ENCODE peak calls at places on chromosomes 2 and 18, in four cellular contexts. One of them, this sample, is unnamed.

GRCh38 chr2:204892506-204893255 is 347.4 kb downstream of the PARD3B start:
- DNase-seq in K562: no peak
- DNase-seq in HCT116: no peak
- DNase-seq in H1: no peak
- DNase-seq in this sample: no peak

GRCh38 chr2:162022290-162022945 is 51.6 kb downstream of the DPP4 start:
- DNase-seq in K562: no peak
- DNase-seq in HCT116: no peak
- DNase-seq in H1: no peak
- DNase-seq in this sample: peak; percentile 15

GRCh38 chr18:78607784-78608183 is 371.8 kb upstream of the SALL3 start:
- DNase-seq in K562: no peak
- DNase-seq in HCT116: no peak
- DNase-seq in H1: no peak
- DNase-seq in this sample: no peak

GRCh38 chr18:79951545-79952456 is at the start of gene SLC66A2:
- DNase-seq in K562: peak; percentile 89
- DNase-seq in HCT116: peak; percentile 50
- DNase-seq in H1: no peak
- DNase-seq in this sample: peak; percentile 57

GRCh38 chr2:28436525-28437051 is 43.9 kb downstream of the FOSL2 start:
- DNase-seq in K562: no peak
- DNase-seq in HCT116: no peak
- DNase-seq in H1: no peak
- DNase-seq in this sample: no peak

GRCh38 chr18:50334546-50335152 is 40.2 kb upstream of the SKA1 start:
- DNase-seq in K562: no peak
- DNase-seq in HCT116: no peak
- DNase-seq in H1: no peak
- DNase-seq in this sample: no peak

GRCh38 chr2:19747310-19748072 is 154.3 kb downstream of the TTC32 start:
- DNase-seq in K562: no peak
- DNase-seq in HCT116: no peak
- DNase-seq in H1: no peak
- DNase-seq in this sample: no peak

GRCh38 chr2:59282374-59283057 is 1041.4 kb upstream of the FANCL start:
- DNase-seq in K562: no peak
- DNase-seq in HCT116: no peak
- DNase-seq in H1: no peak
- DNase-seq in this sample: no peak

GRCh38 chr18:48668466-48669179 is 129.8 kb downstream of the CTIF start:
- DNase-seq in K562: no peak
- DNase-seq in HCT116: no peak
- DNase-seq in H1: no peak
- DNase-seq in this sample: no peak

GRCh38 chr2:214557884-214558283 is 147.0 kb downstream of the VWC2L start:
- DNase-seq in K562: no peak
- DNase-seq in HCT116: no peak
- DNase-seq in H1: no peak
- DNase-seq in this sample: no peak

GRCh38 chr18:51385270-51385669 is 187.8 kb upstream of the MEX3C start:
- DNase-seq in K562: no peak
- DNase-seq in HCT116: no peak
- DNase-seq in H1: no peak
- DNase-seq in this sample: no peak

GRCh38 chr2:179588486-179589145 is 272.8 kb downstream of the ZNF385B start:
- DNase-seq in K562: no peak
- DNase-seq in HCT116: no peak
- DNase-seq in H1: no peak
- DNase-seq in this sample: no peak

GRCh38 chr2:106095478-106096392 is 98.4 kb downstream of the UXS1 start:
- DNase-seq in K562: no peak
- DNase-seq in HCT116: no peak
- DNase-seq in H1: no peak
- DNase-seq in this sample: no peak

GRCh38 chr18:31648966-31649429 is 35.4 kb downstream of the B4GALT6 start:
- DNase-seq in K562: no peak
- DNase-seq in HCT116: peak; percentile 78
- DNase-seq in H1: no peak
- DNase-seq in this sample: peak; percentile 13

GRCh38 chr2:236047886-236048540 is 120.2 kb downstream of the GBX2 start:
- DNase-seq in K562: no peak
- DNase-seq in HCT116: no peak
- DNase-seq in H1: no peak
- DNase-seq in this sample: peak; percentile 47

GRCh38 chr18:27235218-27235870 is 50.2 kb upstream of the CHST9 start:
- DNase-seq in K562: no peak
- DNase-seq in HCT116: no peak
- DNase-seq in H1: no peak
- DNase-seq in this sample: no peak

GRCh38 chr2:150681120-150681796 is 193.8 kb upstream of the RND3 start:
- DNase-seq in K562: no peak
- DNase-seq in HCT116: no peak
- DNase-seq in H1: no peak
- DNase-seq in this sample: no peak

GRCh38 chr2:216606551-216607527 is 26.4 kb upstream of the IGFBP2 start:
- DNase-seq in K562: no peak
- DNase-seq in HCT116: no peak
- DNase-seq in H1: no peak
- DNase-seq in this sample: no peak

GRCh38 chr2:43186679-43187374 is 39.6 kb downstream of the ZFP36L2 start:
- DNase-seq in K562: no peak
- DNase-seq in HCT116: no peak
- DNase-seq in H1: no peak
- DNase-seq in this sample: peak; percentile 78

GRCh38 chr2:207676827-207677354 is 34.5 kb upstream of the CCNYL1 start:
- DNase-seq in K562: peak; percentile 30
- DNase-seq in HCT116: no peak
- DNase-seq in H1: no peak
- DNase-seq in this sample: peak; percentile 26

GRCh38 chr2:80499095-80499494 is 194.5 kb upstream of the LRRTM1 start:
- DNase-seq in K562: peak; percentile 9
- DNase-seq in HCT116: peak; percentile 6
- DNase-seq in H1: no peak
- DNase-seq in this sample: peak; percentile 18

GRCh38 chr2:25279091-25279651 is 62.6 kb downstream of the DNMT3A start:
- DNase-seq in K562: no peak
- DNase-seq in HCT116: no peak
- DNase-seq in H1: no peak
- DNase-seq in this sample: no peak

GRCh38 chr2:65877331-65877791 is 445.0 kb upstream of the SPRED2 start:
- DNase-seq in K562: no peak
- DNase-seq in HCT116: no peak
- DNase-seq in H1: no peak
- DNase-seq in this sample: no peak

GRCh38 chr2:177029501-177029900 is 183.1 kb upstream of the HNRNPA3 start:
- DNase-seq in K562: no peak
- DNase-seq in HCT116: peak; percentile 32
- DNase-seq in H1: no peak
- DNase-seq in this sample: no peak

GRCh38 chr2:224956706-224957105 is 85.6 kb downstream of the DOCK10 start:
- DNase-seq in K562: no peak
- DNase-seq in HCT116: no peak
- DNase-seq in H1: no peak
- DNase-seq in this sample: no peak
- TF ChIP-seq CEBPB in K562: no peak
- TF ChIP-seq CEBPB in HCT116: no peak
- TF ChIP-seq CEBPB in H1: no peak
- TF ChIP-seq CEBPB in this sample: no peak

DNA sequence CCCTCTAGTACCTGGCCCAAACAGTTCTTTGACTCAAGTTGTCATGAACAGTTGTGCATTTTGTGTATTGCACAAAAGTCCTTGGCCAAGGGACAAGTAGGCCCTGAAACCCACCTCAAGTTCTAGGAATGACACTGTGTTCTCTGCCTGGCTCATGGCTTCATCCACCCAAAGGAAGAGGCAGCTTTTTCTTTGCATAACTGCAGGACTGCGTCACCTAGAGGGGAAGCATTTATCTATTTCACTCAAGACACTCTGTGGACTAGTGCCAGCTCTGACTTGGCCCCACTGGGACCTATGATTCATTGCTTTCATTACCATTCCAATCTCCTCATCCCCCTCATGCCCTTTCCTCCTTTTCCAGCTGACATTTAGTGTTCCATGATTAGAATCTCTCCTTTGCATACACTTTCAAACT is 119.3 kb upstream of the SIX2 start:
- DNase-seq in K562: no peak
- DNase-seq in HCT116: no peak
- DNase-seq in H1: no peak
- DNase-seq in this sample: no peak
- TF ChIP-seq FOSL1 in K562: no peak
- TF ChIP-seq FOSL1 in HCT116: no peak
- TF ChIP-seq FOSL1 in H1: no peak
- TF ChIP-seq FOSL1 in this sample: no peak

GRCh38 chr18:69916412-69916811 is 31.3 kb downstream of the CD226 start:
- DNase-seq in K562: no peak
- DNase-seq in HCT116: no peak
- DNase-seq in H1: no peak
- DNase-seq in this sample: no peak
- TF ChIP-seq CEBPB in K562: no peak
- TF ChIP-seq CEBPB in HCT116: no peak
- TF ChIP-seq CEBPB in H1: no peak
- TF ChIP-seq CEBPB in this sample: no peak

DNA sequence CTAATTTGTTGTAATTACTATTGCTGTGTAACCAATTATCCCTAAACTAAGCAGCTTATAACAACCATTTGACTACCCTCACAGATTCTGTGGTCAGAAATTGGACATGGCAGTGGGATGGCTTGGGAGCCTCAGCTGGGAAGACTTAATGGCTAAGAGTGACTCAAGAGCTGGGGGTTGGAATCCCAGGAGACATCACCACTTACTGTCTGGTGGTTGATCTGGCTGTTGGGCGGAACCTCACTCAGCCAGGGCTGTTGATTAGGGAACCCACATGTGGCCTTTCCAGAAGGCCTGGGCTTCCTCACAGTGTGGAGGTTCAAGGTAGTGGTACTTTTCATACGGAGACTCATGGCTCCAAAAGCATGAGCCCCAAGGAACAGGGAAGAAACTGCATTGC is 49.8 kb downstream of the E2F6 start:
- DNase-seq in K562: no peak
- DNase-seq in HCT116: no peak
- DNase-seq in H1: no peak
- DNase-seq in this sample: no peak
- TF ChIP-seq FOSL1 in K562: no peak
- TF ChIP-seq FOSL1 in HCT116: no peak
- TF ChIP-seq FOSL1 in H1: no peak
- TF ChIP-seq FOSL1 in this sample: no peak

GRCh38 chr2:60818272-60818671 is 62.2 kb downstream of the PAPOLG start:
- DNase-seq in K562: peak; percentile 22
- DNase-seq in HCT116: no peak
- DNase-seq in H1: no peak
- DNase-seq in this sample: peak; percentile 31
- TF ChIP-seq CEBPB in K562: no peak
- TF ChIP-seq CEBPB in HCT116: no peak
- TF ChIP-seq CEBPB in H1: no peak
- TF ChIP-seq CEBPB in this sample: no peak

DNA sequence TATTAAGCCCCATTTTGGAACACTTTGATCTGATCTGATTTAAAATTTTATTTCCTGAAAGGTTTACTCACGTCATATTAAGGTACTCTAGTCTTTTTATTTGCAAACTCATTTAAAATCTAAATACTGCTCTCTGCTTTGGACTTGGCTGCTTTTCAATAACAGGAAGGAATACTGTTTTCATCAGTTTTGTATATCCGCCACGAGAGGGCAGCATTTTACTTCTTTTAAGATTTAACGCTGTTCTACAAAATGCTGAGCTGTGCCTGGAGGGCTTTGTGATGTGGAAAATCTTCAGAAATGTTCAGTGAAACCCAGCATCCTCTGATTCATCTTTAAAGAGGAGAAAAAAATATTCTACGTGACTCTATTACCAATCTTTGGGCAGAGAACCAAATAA is 37.5 kb upstream of the SLC38A11 start:
- DNase-seq in K562: no peak
- DNase-seq in HCT116: peak; percentile 58
- DNase-seq in H1: no peak
- DNase-seq in this sample: peak; percentile 80
- TF ChIP-seq FOSL1 in K562: no peak
- TF ChIP-seq FOSL1 in HCT116: no peak
- TF ChIP-seq FOSL1 in H1: no peak
- TF ChIP-seq FOSL1 in this sample: no peak

GRCh38 chr2:172439509-172439860 is 12.1 kb downstream of the ITGA6 start:
- DNase-seq in K562: no peak
- DNase-seq in HCT116: no peak
- DNase-seq in H1: no peak
- DNase-seq in this sample: no peak

GRCh38 chr2:172439911-172440310 is 12.5 kb downstream of the ITGA6 start:
- DNase-seq in K562: no peak
- DNase-seq in HCT116: no peak
- DNase-seq in H1: no peak
- DNase-seq in this sample: no peak

GRCh38 chr2:172437419-172438063 is 10.2 kb downstream of the ITGA6 start:
- DNase-seq in K562: no peak
- DNase-seq in HCT116: no peak
- DNase-seq in H1: no peak
- DNase-seq in this sample: no peak

GRCh38 chr2:172438064-172438421 is 10.7 kb downstream of the ITGA6 start:
- DNase-seq in K562: no peak
- DNase-seq in HCT116: no peak
- DNase-seq in H1: no peak
- DNase-seq in this sample: no peak

GRCh38 chr2:172438741-172439508 is 11.5 kb downstream of the ITGA6 start:
- DNase-seq in K562: no peak
- DNase-seq in HCT116: peak; percentile 75
- DNase-seq in H1: no peak
- DNase-seq in this sample: no peak
- TF ChIP-seq CEBPB in K562: no peak
- TF ChIP-seq CEBPB in HCT116: no peak
- TF ChIP-seq CEBPB in H1: no peak
- TF ChIP-seq CEBPB in this sample: no peak

This sample was measured in HepG2.